ENCODE peak calls at places on chromosome 10, in nine cellular contexts. P is H54, A is fibroblast of the aortic adventitia, X is hypothalamus, U is upper lobe of right lung, B is NB4, J is cardiac muscle cell, Y is epithelial cell of esophagus, M is NAMALWA. S is an unnamed sample.

GRCh38 chr10:5583525-5584175 is 58.9 kb downstream of the CALML3 start:
- DNase-seq in U (peak; percentile 92), Y (peak; percentile 77), M (no peak), A (no peak), B (no peak), P (no peak), X (peak; percentile 43), J (peak; percentile 50), S (no peak)

GRCh38 chr10:132523561-132524442 is 13.8 kb upstream of the INPP5A start:
- DNase-seq in Y (no peak), A (no peak), U (no peak), X (no peak), M (no peak), J (no peak), B (no peak), P (no peak), S (peak; percentile 32)

GRCh38 chr10:49076319-49076718 is 39.0 kb downstream of the VSTM4 start:
- DNase-seq in B (no peak), M (no peak), P (no peak), X (no peak), U (no peak), J (no peak), Y (no peak), A (no peak), S (no peak)

GRCh38 chr10:784377-784758 is 94.9 kb upstream of the DIP2C start:
- DNase-seq in Y (no peak), M (no peak), P (no peak), X (no peak), J (no peak), A (no peak), U (peak; percentile 65), B (no peak), S (no peak)

GRCh38 chr10:75449320-75450061 is 18.1 kb downstream of the LRMDA start:
- DNase-seq in X (no peak), P (no peak), J (no peak), U (no peak), Y (no peak), M (no peak), A (no peak), B (peak; percentile 52), S (no peak)

GRCh38 chr10:131231965-131232541 is 79.5 kb downstream of the TCERG1L start:
- DNase-seq in J (no peak), M (no peak), A (no peak), U (no peak), B (no peak), Y (no peak), X (no peak), P (no peak), S (no peak)

GRCh38 chr10:119575506-119575905 is 21.3 kb downstream of the TIAL1 start:
- DNase-seq in P (no peak), B (no peak), U (no peak), X (no peak), M (no peak), Y (peak; percentile 22), J (peak; percentile 49), A (peak; percentile 37), S (no peak)

GRCh38 chr10:48464871-48465736 is 139.8 kb downstream of the ARHGAP22 start:
- DNase-seq in X (peak; percentile 77), J (no peak), P (no peak), U (peak; percentile 63), A (no peak), Y (peak; percentile 35), M (no peak), B (no peak), S (peak; percentile 59)

GRCh38 chr10:34041871-34042270 is 707.4 kb upstream of the NRP1 start:
- DNase-seq in U (no peak), Y (no peak), X (no peak), A (no peak), P (no peak), J (no peak), M (no peak), B (no peak), S (no peak)

GRCh38 chr10:52239771-52240170 is 74.3 kb upstream of the DKK1 start:
- DNase-seq in Y (no peak), X (no peak), J (no peak), P (no peak), M (no peak), A (no peak), U (no peak), B (no peak), S (no peak)

GRCh38 chr10:91652364-91652763 is 19.5 kb upstream of the PPP1R3C start:
- DNase-seq in P (no peak), X (no peak), A (peak; percentile 87), U (no peak), J (peak; percentile 92), M (no peak), Y (peak; percentile 99), B (no peak), S (no peak)

S was measured in dorsolateral prefrontal cortex.